ENCODE peak calls at places on chromosomes 16 and 17, in five cellular contexts. One of them, this sample, is unnamed.

GRCh38 chr16:66476328-66477027 is 49.4 kb downstream of the BEAN1 start:
- DNase-seq in psoas muscle: no peak
- DNase-seq in ascending aorta: peak; percentile 53
- DNase-seq in AG04450: no peak
- DNase-seq in cardiac fibroblast: no peak
- DNase-seq in this sample: peak; percentile 56

GRCh38 chr17:67439269-67439668 is 62.2 kb downstream of the PITPNC1 start:
- DNase-seq in psoas muscle: no peak
- DNase-seq in ascending aorta: no peak
- DNase-seq in AG04450: no peak
- DNase-seq in cardiac fibroblast: no peak
- DNase-seq in this sample: no peak

GRCh38 chr16:1101133-1101532 is 5.1 kb upstream of the C1QTNF8 start:
- DNase-seq in psoas muscle: no peak
- DNase-seq in ascending aorta: no peak
- DNase-seq in AG04450: no peak
- DNase-seq in cardiac fibroblast: no peak
- DNase-seq in this sample: no peak

GRCh38 chr16:87966685-87967185 is 15.5 kb downstream of the BANP start:
- DNase-seq in psoas muscle: no peak
- DNase-seq in ascending aorta: peak; percentile 73
- DNase-seq in AG04450: no peak
- DNase-seq in cardiac fibroblast: no peak
- DNase-seq in this sample: no peak

GRCh38 chr17:56771975-56772374 is 61.7 kb downstream of the C17orf67 start:
- DNase-seq in psoas muscle: no peak
- DNase-seq in ascending aorta: no peak
- DNase-seq in AG04450: no peak
- DNase-seq in cardiac fibroblast: no peak
- DNase-seq in this sample: no peak

GRCh38 chr17:78739331-78739853 is 42.7 kb downstream of the CYTH1 start:
- DNase-seq in psoas muscle: no peak
- DNase-seq in ascending aorta: no peak
- DNase-seq in AG04450: no peak
- DNase-seq in cardiac fibroblast: no peak
- DNase-seq in this sample: no peak

GRCh38 chr17:2282297-2282873 is 21.2 kb downstream of the SMG6 start:
- DNase-seq in psoas muscle: no peak
- DNase-seq in ascending aorta: peak; percentile 67
- DNase-seq in AG04450: peak; percentile 74
- DNase-seq in cardiac fibroblast: peak; percentile 90
- DNase-seq in this sample: no peak

GRCh38 chr16:80273635-80274538 is 266.9 kb upstream of the DYNLRB2 start:
- DNase-seq in psoas muscle: no peak
- DNase-seq in ascending aorta: no peak
- DNase-seq in AG04450: peak; percentile 29
- DNase-seq in cardiac fibroblast: peak; percentile 43
- DNase-seq in this sample: no peak

GRCh38 chr17:43477832-43478634 is 5.7 kb upstream of the DHX8 start:
- DNase-seq in psoas muscle: no peak
- DNase-seq in ascending aorta: no peak
- DNase-seq in AG04450: no peak
- DNase-seq in cardiac fibroblast: no peak
- DNase-seq in this sample: no peak

GRCh38 chr17:20077978-20078674 is 69.0 kb downstream of the SPECC1 start:
- DNase-seq in psoas muscle: no peak
- DNase-seq in ascending aorta: no peak
- DNase-seq in AG04450: no peak
- DNase-seq in cardiac fibroblast: no peak
- DNase-seq in this sample: no peak

GRCh38 chr17:142876-143784 is 5.8 kb downstream of the SCGB1C2 start:
- DNase-seq in psoas muscle: peak; percentile 6
- DNase-seq in ascending aorta: peak; percentile 57
- DNase-seq in AG04450: no peak
- DNase-seq in cardiac fibroblast: no peak
- DNase-seq in this sample: peak; percentile 54

GRCh38 chr16:70712359-70712758 is 26.5 kb upstream of the MTSS2 start:
- DNase-seq in psoas muscle: no peak
- DNase-seq in ascending aorta: no peak
- DNase-seq in AG04450: no peak
- DNase-seq in cardiac fibroblast: no peak
- DNase-seq in this sample: no peak

GRCh38 chr16:9797306-9797705 is 384.9 kb downstream of the GRIN2A start:
- DNase-seq in psoas muscle: no peak
- DNase-seq in ascending aorta: peak; percentile 71
- DNase-seq in AG04450: no peak
- DNase-seq in cardiac fibroblast: peak; percentile 70
- DNase-seq in this sample: peak; percentile 58

GRCh38 chr17:42101513-42102292 is 3.4 kb upstream of the ZNF385C start:
- DNase-seq in psoas muscle: peak; percentile 88
- DNase-seq in ascending aorta: peak; percentile 87
- DNase-seq in AG04450: peak; percentile 13
- DNase-seq in cardiac fibroblast: peak; percentile 79
- DNase-seq in this sample: peak; percentile 78

GRCh38 chr16:66416136-66416535 is 11.0 kb upstream of the BEAN1 start:
- DNase-seq in psoas muscle: no peak
- DNase-seq in ascending aorta: peak; percentile 25
- DNase-seq in AG04450: no peak
- DNase-seq in cardiac fibroblast: no peak
- DNase-seq in this sample: peak; percentile 1

GRCh38 chr16:85595299-85595661 is 17.8 kb upstream of the GSE1 start:
- DNase-seq in psoas muscle: no peak
- DNase-seq in ascending aorta: no peak
- DNase-seq in AG04450: no peak
- DNase-seq in cardiac fibroblast: no peak
- DNase-seq in this sample: no peak

GRCh38 chr17:70629902-70630301 is 460.6 kb downstream of the KCNJ2 start:
- DNase-seq in psoas muscle: no peak
- DNase-seq in ascending aorta: no peak
- DNase-seq in AG04450: no peak
- DNase-seq in cardiac fibroblast: peak; percentile 34
- DNase-seq in this sample: no peak

GRCh38 chr17:8121531-8122390 is 2.1 kb downstream of the HES7 start:
- DNase-seq in psoas muscle: peak; percentile 62
- DNase-seq in ascending aorta: no peak
- DNase-seq in AG04450: no peak
- DNase-seq in cardiac fibroblast: peak; percentile 66
- DNase-seq in this sample: no peak

GRCh38 chr17:40122944-40123810 is 1.4 kb downstream of the MSL1 start:
- DNase-seq in psoas muscle: no peak
- DNase-seq in ascending aorta: no peak
- DNase-seq in AG04450: no peak
- DNase-seq in cardiac fibroblast: peak; percentile 49
- DNase-seq in this sample: no peak

GRCh38 chr17:43530303-43531081 is 15.6 kb downstream of the ETV4 start:
- DNase-seq in psoas muscle: peak; percentile 65
- DNase-seq in ascending aorta: peak; percentile 69
- DNase-seq in AG04450: peak; percentile 90
- DNase-seq in cardiac fibroblast: peak; percentile 84
- DNase-seq in this sample: peak; percentile 72

GRCh38 chr17:27576429-27577123 is 54.4 kb upstream of the LGALS9 start:
- DNase-seq in psoas muscle: no peak
- DNase-seq in ascending aorta: no peak
- DNase-seq in AG04450: no peak
- DNase-seq in cardiac fibroblast: no peak
- DNase-seq in this sample: no peak

GRCh38 chr16:65449526-65449925 is 327.7 kb upstream of the CDH11 start:
- DNase-seq in psoas muscle: no peak
- DNase-seq in ascending aorta: no peak
- DNase-seq in AG04450: no peak
- DNase-seq in cardiac fibroblast: no peak
- DNase-seq in this sample: no peak

GRCh38 chr16:81718637-81719036 is 60.5 kb upstream of the PLCG2 start:
- DNase-seq in psoas muscle: no peak
- DNase-seq in ascending aorta: no peak
- DNase-seq in AG04450: no peak
- DNase-seq in cardiac fibroblast: no peak
- DNase-seq in this sample: no peak

DNA sequence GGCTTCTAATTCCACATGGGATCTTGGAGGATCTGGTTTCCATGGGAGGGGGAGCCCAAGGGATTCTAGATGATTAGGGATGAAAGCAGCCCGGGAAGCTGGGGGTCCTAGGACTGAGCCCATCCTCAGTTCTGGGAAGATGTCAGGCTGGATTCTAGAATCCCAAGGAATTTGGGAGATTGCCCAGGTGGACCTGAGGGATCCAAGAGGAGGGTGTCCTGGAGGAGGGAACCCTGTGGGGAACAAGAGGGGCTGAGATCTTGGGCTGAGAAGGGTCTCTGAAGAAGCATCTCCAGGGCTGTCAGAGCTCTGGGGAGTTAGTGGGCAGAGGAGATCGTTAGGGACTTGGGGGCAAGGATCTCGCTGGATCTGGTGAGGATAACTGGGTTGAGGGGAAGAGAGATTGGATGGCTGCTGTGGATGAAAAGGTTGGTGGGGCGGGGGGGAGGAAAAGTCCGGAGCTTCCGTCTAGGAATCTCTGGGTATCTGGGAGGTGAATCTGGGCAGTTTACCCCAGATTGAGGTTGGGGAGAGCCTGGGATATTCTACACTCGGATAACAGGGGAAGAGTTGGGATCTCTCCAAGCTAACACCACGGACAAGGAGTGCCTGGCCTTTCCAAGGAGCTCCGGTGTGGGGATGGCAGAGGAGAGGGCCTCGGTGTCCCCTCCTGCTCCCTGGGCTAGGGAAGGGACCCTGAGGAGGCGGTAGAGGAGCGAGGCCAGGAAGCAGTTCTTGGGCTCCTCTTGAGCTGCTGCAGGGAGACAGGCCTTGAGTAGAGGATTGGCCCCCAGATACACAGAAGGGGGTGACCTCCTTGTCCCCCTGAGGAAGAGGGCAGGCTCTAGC is 1.6 kb downstream of the FBXL19 start:
- DNase-seq in psoas muscle: no peak
- DNase-seq in ascending aorta: no peak
- DNase-seq in AG04450: no peak
- DNase-seq in cardiac fibroblast: no peak
- DNase-seq in this sample: no peak
- H3K4me3 ChIP-seq in psoas muscle: peak overlapping the region; percentile 81
- H3K4me3 ChIP-seq in ascending aorta: peak overlapping the region; percentile 82
- H3K4me3 ChIP-seq in AG04450: peak overlapping the region; percentile 74
- H3K4me3 ChIP-seq in cardiac fibroblast: peak overlapping the region; percentile 81
- H3K4me3 ChIP-seq in this sample: peak overlapping the region; percentile 86

GRCh38 chr17:73643846-73644144 is 450 bp downstream of the SDK2 start:
- DNase-seq in psoas muscle: no peak
- DNase-seq in ascending aorta: no peak
- DNase-seq in AG04450: no peak
- DNase-seq in cardiac fibroblast: no peak
- DNase-seq in this sample: no peak
- TF ChIP-seq CTCF in psoas muscle: no peak
- TF ChIP-seq CTCF in ascending aorta: no peak
- TF ChIP-seq CTCF in AG04450: no peak
- TF ChIP-seq CTCF in cardiac fibroblast: no peak
- TF ChIP-seq CTCF in this sample: no peak

GRCh38 chr16:25111403-25112166 is at the start of gene LCMT1:
- DNase-seq in psoas muscle: peak; percentile 88
- DNase-seq in ascending aorta: peak; percentile 97
- DNase-seq in AG04450: peak; percentile 91
- DNase-seq in cardiac fibroblast: peak; percentile 99
- DNase-seq in this sample: peak; percentile 94

GRCh38 chr16:25109643-25110042 is 1.9 kb upstream of the LCMT1 start:
- DNase-seq in psoas muscle: peak; percentile 60
- DNase-seq in ascending aorta: peak; percentile 84
- DNase-seq in AG04450: peak; percentile 91
- DNase-seq in cardiac fibroblast: peak; percentile 98
- DNase-seq in this sample: peak; percentile 89

GRCh38 chr16:25108054-25108453 is 3.5 kb upstream of the LCMT1 start:
- DNase-seq in psoas muscle: no peak
- DNase-seq in ascending aorta: no peak
- DNase-seq in AG04450: no peak
- DNase-seq in cardiac fibroblast: no peak
- DNase-seq in this sample: no peak

GRCh38 chr16:25107466-25107792 is 4.1 kb upstream of the LCMT1 start:
- DNase-seq in psoas muscle: no peak
- DNase-seq in ascending aorta: no peak
- DNase-seq in AG04450: no peak
- DNase-seq in cardiac fibroblast: no peak
- DNase-seq in this sample: no peak

DNA sequence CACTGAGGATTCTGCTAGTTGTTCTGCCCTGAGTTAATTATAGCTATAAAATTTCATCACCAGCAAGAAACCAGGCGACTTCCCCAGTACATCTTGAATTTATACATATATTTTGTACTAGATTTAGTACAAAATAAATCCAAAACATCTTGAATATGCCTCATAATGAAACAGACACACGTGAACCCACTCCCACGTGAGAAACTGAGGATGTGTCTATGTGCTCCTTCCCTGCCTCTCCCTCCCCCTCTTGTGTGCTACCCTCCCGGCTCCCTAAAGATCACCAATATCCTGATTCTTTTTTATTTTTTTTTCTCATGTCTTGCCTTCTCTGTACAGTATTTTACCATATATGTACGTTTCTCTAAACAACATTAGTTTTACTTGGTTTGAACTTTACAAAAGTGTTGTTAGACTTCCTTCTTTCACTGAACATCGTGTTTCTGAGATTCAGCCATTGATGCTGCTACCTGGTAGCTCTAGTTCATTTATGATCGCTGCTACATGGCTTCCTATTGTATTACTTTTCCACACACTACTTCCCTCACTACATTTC is 1.1 kb upstream of the LCMT1 start:
- DNase-seq in psoas muscle: no peak
- DNase-seq in ascending aorta: no peak
- DNase-seq in AG04450: no peak
- DNase-seq in cardiac fibroblast: no peak
- DNase-seq in this sample: no peak
- H3K4me3 ChIP-seq in psoas muscle: peak overlapping the region; percentile 98
- H3K4me3 ChIP-seq in ascending aorta: peak overlapping the region; percentile 83
- H3K4me3 ChIP-seq in AG04450: peak overlapping the region; percentile 78
- H3K4me3 ChIP-seq in cardiac fibroblast: peak overlapping the region; percentile 99
- H3K4me3 ChIP-seq in this sample: peak overlapping the region; percentile 84

DNA sequence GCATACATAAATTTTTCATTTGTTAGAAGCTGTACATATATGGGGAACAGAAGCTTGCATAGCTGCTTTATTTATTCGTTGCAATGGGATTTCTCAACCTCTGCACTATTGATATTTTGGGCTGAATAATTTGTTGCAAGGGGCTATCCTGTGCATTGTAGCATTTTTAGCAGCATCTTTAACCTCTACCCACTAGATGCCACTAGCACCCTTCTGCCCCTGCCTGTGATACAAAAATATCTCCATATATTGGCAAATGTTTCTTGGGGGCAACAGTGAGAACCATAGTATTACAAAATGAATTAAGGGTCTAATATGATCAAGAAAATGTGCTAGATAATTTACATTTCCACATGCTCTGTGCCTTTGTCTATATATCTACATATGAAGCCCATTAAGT is 1401.0 kb downstream of the CDH11 start:
- DNase-seq in psoas muscle: no peak
- DNase-seq in ascending aorta: no peak
- DNase-seq in AG04450: no peak
- DNase-seq in cardiac fibroblast: no peak
- DNase-seq in this sample: no peak
- TF ChIP-seq CTCF in psoas muscle: no peak
- TF ChIP-seq CTCF in ascending aorta: no peak
- TF ChIP-seq CTCF in AG04450: no peak
- TF ChIP-seq CTCF in cardiac fibroblast: peak; percentile 7
- TF ChIP-seq CTCF in this sample: peak; percentile 42